ENCODE peak calls at places on chromosomes 6 and 20, in seven cellular contexts. One of them, this sample, is unnamed.

GRCh38 chr6:53735896-53736295 is 58.9 kb upstream of the LRRC1 start:
- DNase-seq in transverse colon: peak; percentile 23
- DNase-seq in suprapubic skin: no peak
- DNase-seq in GM12892: no peak
- DNase-seq in upper lobe of left lung: no peak
- DNase-seq in HL-60: no peak
- DNase-seq in spleen: no peak
- DNase-seq in this sample: no peak

GRCh38 chr6:132063738-132064137 is 112.6 kb upstream of the CCN2 start:
- DNase-seq in suprapubic skin: no peak
- DNase-seq in HL-60: no peak
- DNase-seq in transverse colon: no peak
- DNase-seq in spleen: no peak
- DNase-seq in upper lobe of left lung: no peak
- DNase-seq in GM12892: no peak
- DNase-seq in this sample: no peak

GRCh38 chr6:75381878-75382633 is 97.5 kb upstream of the TMEM30A start:
- DNase-seq in upper lobe of left lung: no peak
- DNase-seq in suprapubic skin: no peak
- DNase-seq in spleen: no peak
- DNase-seq in HL-60: no peak
- DNase-seq in GM12892: no peak
- DNase-seq in transverse colon: no peak
- DNase-seq in this sample: no peak

GRCh38 chr20:23446505-23446904 is 6.2 kb downstream of the CST11 start:
- DNase-seq in suprapubic skin: no peak
- DNase-seq in HL-60: peak; percentile 6
- DNase-seq in transverse colon: peak; percentile 66
- DNase-seq in spleen: peak; percentile 71
- DNase-seq in upper lobe of left lung: peak; percentile 33
- DNase-seq in GM12892: peak; percentile 27
- DNase-seq in this sample: no peak

GRCh38 chr20:2834401-2834800 is 6.1 kb downstream of the PCED1A start:
- DNase-seq in suprapubic skin: no peak
- DNase-seq in upper lobe of left lung: no peak
- DNase-seq in HL-60: no peak
- DNase-seq in GM12892: no peak
- DNase-seq in spleen: no peak
- DNase-seq in transverse colon: no peak
- DNase-seq in this sample: no peak

GRCh38 chr20:50188287-50188688 is 2.3 kb upstream of the CEBPB start:
- DNase-seq in transverse colon: no peak
- DNase-seq in upper lobe of left lung: no peak
- DNase-seq in GM12892: no peak
- DNase-seq in suprapubic skin: no peak
- DNase-seq in spleen: no peak
- DNase-seq in HL-60: no peak
- DNase-seq in this sample: no peak

GRCh38 chr6:28757429-28758045 is 166.2 kb downstream of the TRIM27 start:
- DNase-seq in GM12892: no peak
- DNase-seq in suprapubic skin: no peak
- DNase-seq in spleen: no peak
- DNase-seq in HL-60: no peak
- DNase-seq in transverse colon: no peak
- DNase-seq in upper lobe of left lung: peak; percentile 41
- DNase-seq in this sample: no peak

GRCh38 chr20:58605292-58606065 is 45.6 kb upstream of the STX16 start:
- DNase-seq in transverse colon: no peak
- DNase-seq in GM12892: no peak
- DNase-seq in spleen: no peak
- DNase-seq in upper lobe of left lung: peak; percentile 20
- DNase-seq in suprapubic skin: no peak
- DNase-seq in HL-60: no peak
- DNase-seq in this sample: no peak

GRCh38 chr6:123316733-123317323 is 319.9 kb downstream of the TRDN start:
- DNase-seq in suprapubic skin: no peak
- DNase-seq in HL-60: no peak
- DNase-seq in transverse colon: no peak
- DNase-seq in upper lobe of left lung: no peak
- DNase-seq in spleen: no peak
- DNase-seq in GM12892: no peak
- DNase-seq in this sample: no peak

GRCh38 chr20:13858496-13859270 is 73.9 kb downstream of the NDUFAF5 start:
- DNase-seq in GM12892: no peak
- DNase-seq in upper lobe of left lung: no peak
- DNase-seq in spleen: no peak
- DNase-seq in suprapubic skin: no peak
- DNase-seq in transverse colon: no peak
- DNase-seq in HL-60: no peak
- DNase-seq in this sample: no peak

GRCh38 chr6:72748759-72749158 is 126.9 kb downstream of the KCNQ5 start:
- DNase-seq in suprapubic skin: no peak
- DNase-seq in HL-60: no peak
- DNase-seq in GM12892: no peak
- DNase-seq in spleen: no peak
- DNase-seq in transverse colon: no peak
- DNase-seq in upper lobe of left lung: no peak
- DNase-seq in this sample: no peak

GRCh38 chr20:35306931-35307517 is 14.8 kb upstream of the FAM83C start:
- DNase-seq in suprapubic skin: no peak
- DNase-seq in transverse colon: peak; percentile 64
- DNase-seq in GM12892: no peak
- DNase-seq in upper lobe of left lung: no peak
- DNase-seq in spleen: no peak
- DNase-seq in HL-60: no peak
- DNase-seq in this sample: no peak

GRCh38 chr20:4795394-4795793 is 73.7 kb downstream of the PRND start:
- DNase-seq in upper lobe of left lung: no peak
- DNase-seq in suprapubic skin: no peak
- DNase-seq in HL-60: peak; percentile 77
- DNase-seq in transverse colon: no peak
- DNase-seq in GM12892: no peak
- DNase-seq in spleen: no peak
- DNase-seq in this sample: no peak

GRCh38 chr6:101779051-101779844 is 385.7 kb downstream of the GRIK2 start:
- DNase-seq in transverse colon: no peak
- DNase-seq in GM12892: no peak
- DNase-seq in HL-60: no peak
- DNase-seq in upper lobe of left lung: no peak
- DNase-seq in suprapubic skin: no peak
- DNase-seq in spleen: no peak
- DNase-seq in this sample: no peak

DNA sequence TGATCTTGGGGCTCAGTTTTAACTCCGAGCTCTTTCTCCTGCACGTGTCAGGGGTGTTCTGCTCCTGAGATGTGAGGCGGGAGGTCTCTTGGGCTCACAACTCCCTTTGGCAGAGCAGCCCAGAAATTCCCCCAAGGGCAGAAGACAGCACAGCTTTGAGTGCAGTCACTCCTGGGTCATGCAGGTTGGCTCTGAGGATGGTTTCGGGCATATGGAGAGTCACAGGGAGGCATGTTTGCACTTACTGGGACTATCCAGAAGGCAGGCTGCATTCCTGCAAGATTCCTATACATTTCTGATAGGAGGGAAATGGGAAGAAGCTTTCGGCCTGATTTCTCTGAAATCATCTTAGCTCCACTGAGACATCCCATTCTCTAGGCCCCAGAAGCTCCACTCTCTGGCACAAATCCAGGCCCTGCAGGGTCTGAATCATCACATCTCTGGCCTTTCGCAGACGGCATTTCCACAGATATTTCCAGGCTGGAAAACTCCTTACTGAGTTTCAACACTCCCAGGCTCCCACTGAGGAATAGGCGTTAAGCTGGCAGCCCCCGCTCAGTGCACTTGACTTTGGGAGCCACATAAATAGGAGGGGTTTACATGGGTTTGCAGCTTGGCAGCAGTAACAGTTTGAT is 39.8 kb downstream of the AGPAT4 start:
- DNase-seq in GM12892: no peak
- DNase-seq in transverse colon: peak; percentile 51
- DNase-seq in HL-60: no peak
- DNase-seq in spleen: no peak
- DNase-seq in upper lobe of left lung: no peak
- DNase-seq in suprapubic skin: peak; percentile 85
- DNase-seq in this sample: no peak
- TF ChIP-seq POLR2AphosphoS5 in GM12892: no peak
- TF ChIP-seq POLR2AphosphoS5 in transverse colon: no peak
- TF ChIP-seq POLR2AphosphoS5 in HL-60: no peak
- TF ChIP-seq POLR2AphosphoS5 in spleen: peak; percentile 18
- TF ChIP-seq POLR2AphosphoS5 in upper lobe of left lung: no peak
- TF ChIP-seq POLR2AphosphoS5 in suprapubic skin: no peak
- TF ChIP-seq POLR2AphosphoS5 in this sample: no peak

DNA sequence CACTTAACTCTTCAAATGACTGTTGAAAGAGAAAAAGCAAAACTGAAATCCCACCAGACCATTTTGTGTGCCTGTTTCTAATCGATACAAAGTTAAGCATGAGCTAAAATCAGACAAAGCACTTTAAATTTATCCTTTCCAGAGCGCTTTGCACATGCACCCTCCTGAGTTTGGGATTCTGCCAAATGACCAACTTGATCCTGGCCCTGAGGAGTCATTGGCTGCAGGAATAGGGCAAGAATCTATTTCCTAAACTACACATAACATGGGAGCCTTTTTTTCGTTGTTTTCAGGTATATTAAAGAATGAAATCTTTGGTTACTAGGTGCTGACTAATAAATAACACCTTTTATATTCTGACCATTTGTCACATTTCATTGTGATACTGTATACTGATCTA is 23.8 kb upstream of the MTHFD1L start:
- DNase-seq in HL-60: no peak
- DNase-seq in transverse colon: no peak
- DNase-seq in spleen: no peak
- DNase-seq in GM12892: no peak
- DNase-seq in suprapubic skin: no peak
- DNase-seq in upper lobe of left lung: no peak
- DNase-seq in this sample: no peak
- TF ChIP-seq POLR2AphosphoS5 in HL-60: no peak
- TF ChIP-seq POLR2AphosphoS5 in transverse colon: no peak
- TF ChIP-seq POLR2AphosphoS5 in spleen: no peak
- TF ChIP-seq POLR2AphosphoS5 in GM12892: no peak
- TF ChIP-seq POLR2AphosphoS5 in suprapubic skin: no peak
- TF ChIP-seq POLR2AphosphoS5 in upper lobe of left lung: no peak
- TF ChIP-seq POLR2AphosphoS5 in this sample: no peak

GRCh38 chr20:63492982-63493381 is 5.9 kb downstream of the EEF1A2 start:
- DNase-seq in HL-60: no peak
- DNase-seq in transverse colon: no peak
- DNase-seq in GM12892: no peak
- DNase-seq in spleen: no peak
- DNase-seq in suprapubic skin: no peak
- DNase-seq in upper lobe of left lung: peak; percentile 70
- DNase-seq in this sample: no peak

GRCh38 chr20:63494420-63495166 is 4.3 kb downstream of the EEF1A2 start:
- DNase-seq in transverse colon: no peak
- DNase-seq in HL-60: no peak
- DNase-seq in suprapubic skin: no peak
- DNase-seq in spleen: no peak
- DNase-seq in GM12892: no peak
- DNase-seq in upper lobe of left lung: peak; percentile 80
- DNase-seq in this sample: no peak

GRCh38 chr20:63493563-63494020 is 5.3 kb downstream of the EEF1A2 start:
- DNase-seq in HL-60: no peak
- DNase-seq in transverse colon: no peak
- DNase-seq in GM12892: no peak
- DNase-seq in suprapubic skin: no peak
- DNase-seq in spleen: no peak
- DNase-seq in upper lobe of left lung: peak; percentile 56
- DNase-seq in this sample: no peak

GRCh38 chr20:63495167-63495720 is 3.6 kb downstream of the EEF1A2 start:
- DNase-seq in GM12892: no peak
- DNase-seq in spleen: no peak
- DNase-seq in transverse colon: no peak
- DNase-seq in HL-60: no peak
- DNase-seq in upper lobe of left lung: no peak
- DNase-seq in suprapubic skin: no peak
- DNase-seq in this sample: no peak

DNA sequence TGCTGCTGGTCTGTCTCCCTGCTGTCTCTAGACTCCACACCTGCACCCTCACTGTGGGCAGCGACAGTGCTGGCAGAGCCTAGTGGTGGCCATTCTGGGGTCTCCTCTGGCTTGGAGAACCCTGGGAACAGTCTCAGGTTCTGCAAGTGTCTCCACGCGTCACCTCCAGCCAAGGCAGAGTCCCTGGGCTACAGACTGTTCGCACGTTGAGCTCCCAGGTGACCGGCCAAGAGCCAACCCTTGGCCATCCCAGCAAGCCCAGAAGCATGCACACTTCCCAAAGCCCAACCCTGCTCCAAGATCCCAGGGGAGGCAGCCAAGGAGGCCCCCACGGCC is 4.8 kb downstream of the EEF1A2 start:
- DNase-seq in suprapubic skin: no peak
- DNase-seq in HL-60: no peak
- DNase-seq in upper lobe of left lung: no peak
- DNase-seq in GM12892: no peak
- DNase-seq in spleen: no peak
- DNase-seq in transverse colon: no peak
- DNase-seq in this sample: no peak
- TF ChIP-seq POLR2AphosphoS5 in suprapubic skin: no peak
- TF ChIP-seq POLR2AphosphoS5 in HL-60: no peak
- TF ChIP-seq POLR2AphosphoS5 in upper lobe of left lung: no peak
- TF ChIP-seq POLR2AphosphoS5 in GM12892: no peak
- TF ChIP-seq POLR2AphosphoS5 in spleen: no peak
- TF ChIP-seq POLR2AphosphoS5 in transverse colon: no peak
- TF ChIP-seq POLR2AphosphoS5 in this sample: no peak

GRCh38 chr6:136784910-136785746 is 7.1 kb downstream of the MAP3K5 start:
- DNase-seq in spleen: peak; percentile 91
- DNase-seq in GM12892: no peak
- DNase-seq in upper lobe of left lung: no peak
- DNase-seq in HL-60: peak; percentile 90
- DNase-seq in suprapubic skin: no peak
- DNase-seq in transverse colon: peak; percentile 69
- DNase-seq in this sample: no peak
- TF ChIP-seq POLR2AphosphoS5 in spleen: peak; percentile 86
- TF ChIP-seq POLR2AphosphoS5 in GM12892: peak; percentile 51
- TF ChIP-seq POLR2AphosphoS5 in upper lobe of left lung: peak; percentile 61
- TF ChIP-seq POLR2AphosphoS5 in HL-60: peak; percentile 43
- TF ChIP-seq POLR2AphosphoS5 in suprapubic skin: no peak
- TF ChIP-seq POLR2AphosphoS5 in transverse colon: no peak
- TF ChIP-seq POLR2AphosphoS5 in this sample: no peak